ENCODE peak calls at places on chromosome 13, in seven cellular contexts. N, C, S, A, L, I and M are unnamed samples.
A peak's percentile ranks its signal among the peaks of the same experiment; 100 is the strongest.

GRCh38 chr13:37414667-37415066 is 183.9 kb downstream of the POSTN start:
- DNase-seq in S (no peak), A (no peak), L (no peak), N (no peak), I (no peak), C (no peak), M (no peak)

GRCh38 chr13:110893571-110893970 is 21.3 kb downstream of the ANKRD10 start:
- DNase-seq in L (no peak), S (no peak), A (no peak), C (no peak), I (no peak), N (no peak), M (no peak)

GRCh38 chr13:29733069-29733700 is 117.2 kb downstream of the UBL3 start:
- DNase-seq in I (no peak), A (no peak), S (no peak), N (no peak), C (no peak), L (no peak), M (no peak)

GRCh38 chr13:82772802-82773201 is 1109.5 kb downstream of the SLITRK1 start:
- DNase-seq in L (no peak), I (no peak), C (no peak), N (no peak), S (no peak), A (no peak), M (no peak)

GRCh38 chr13:79581870-79582315 is 100.9 kb downstream of the NDFIP2 start:
- DNase-seq in L (no peak), A (no peak), N (no peak), C (no peak), I (no peak), S (no peak), M (no peak)

GRCh38 chr13:35514166-35514565 is 37.7 kb upstream of the MAB21L1 start:
- DNase-seq in C (no peak), L (no peak), N (no peak), I (no peak), A (no peak), S (no peak), M (no peak)

GRCh38 chr13:72463561-72463960 is 263.9 kb downstream of the MZT1 start:
- DNase-seq in S (no peak), I (no peak), A (no peak), L (no peak), N (no peak), C (no peak), M (no peak)

GRCh38 chr13:33145667-33146066 is 129.4 kb downstream of the KL start:
- DNase-seq in I (no peak), S (no peak), A (no peak), L (no peak), C (no peak), N (no peak), M (no peak)

GRCh38 chr13:38607136-38607535 is 79.7 kb upstream of the FREM2 start:
- DNase-seq in I (no peak), L (no peak), C (no peak), N (no peak), S (no peak), A (no peak), M (no peak)

GRCh38 chr13:49371943-49372636 is 71.8 kb downstream of the CAB39L start:
- DNase-seq in N (no peak), L (no peak), I (no peak), A (no peak), C (no peak), S (no peak), M (peak; percentile 74)

GRCh38 chr13:86741762-86742285 is 929.3 kb upstream of the SLITRK5 start:
- DNase-seq in S (no peak), L (no peak), A (no peak), C (no peak), I (no peak), N (no peak), M (no peak)

GRCh38 chr13:77510156-77510555 is 25.4 kb upstream of the SCEL start:
- DNase-seq in C (no peak), N (no peak), A (no peak), I (no peak), S (no peak), L (no peak), M (no peak)

DNA sequence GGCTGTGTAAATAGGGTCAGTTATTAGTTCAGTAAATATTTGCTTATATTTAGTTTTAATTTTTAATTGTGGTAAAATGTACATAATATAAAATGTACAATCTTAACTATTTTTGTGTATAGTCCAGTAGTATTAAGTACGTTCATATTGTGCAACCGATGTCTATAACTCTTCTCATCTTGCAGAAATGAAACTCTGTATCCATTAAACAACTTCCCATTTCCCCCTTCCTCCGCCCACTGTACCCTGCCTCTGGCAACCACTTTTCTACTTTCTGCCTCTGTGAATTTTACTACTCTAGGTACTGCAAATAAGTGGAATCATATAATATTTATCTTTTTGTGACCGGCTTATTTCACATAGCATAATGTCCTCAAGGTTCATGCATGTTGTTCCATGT is 24.4 kb downstream of the UBAC2 start:
- DNase-seq in I (no peak), S (no peak), L (no peak), N (no peak), A (no peak), C (no peak), M (no peak)
- H3K4me1 ChIP-seq in I (no peaks in the 10 kb centered on the region), S (peaks cover 31% of the 10 kb centered on the region), L (peaks cover 94% of the 10 kb centered on the region), N (peaks cover 66% of the 10 kb centered on the region), A (peaks cover 93% of the 10 kb centered on the region), C (peaks cover 27% of the 10 kb centered on the region), M (peaks cover 58% of the 10 kb centered on the region)

DNA sequence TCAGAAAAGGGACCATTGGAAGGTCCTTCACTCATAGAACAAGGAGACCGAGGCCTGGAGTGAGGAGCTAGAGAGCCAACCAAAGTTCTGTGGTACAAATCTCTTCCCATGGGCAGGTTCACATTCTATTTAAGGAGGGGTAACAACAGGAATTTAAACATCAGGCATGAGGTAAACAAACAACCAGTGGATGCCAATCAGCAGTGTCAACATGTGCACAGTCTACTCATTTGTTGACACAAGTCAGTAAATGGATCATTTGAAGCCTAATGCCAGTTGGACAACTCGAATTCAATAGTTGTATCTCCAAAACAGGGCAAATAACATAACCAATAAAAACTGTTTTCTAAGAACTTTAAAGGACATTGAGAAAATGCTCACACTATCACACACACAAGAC is 6.3 kb upstream of the DOCK9 start:
- DNase-seq in A (no peak), I (no peak), S (no peak), N (no peak), L (no peak), C (no peak), M (no peak)
- H3K27ac ChIP-seq in A (no peak overlapping the region), I (no peak overlapping the region), S (no peak overlapping the region), N (no peak overlapping the region), L (no peak overlapping the region), C (no peak overlapping the region), M (no peak overlapping the region)

DNA sequence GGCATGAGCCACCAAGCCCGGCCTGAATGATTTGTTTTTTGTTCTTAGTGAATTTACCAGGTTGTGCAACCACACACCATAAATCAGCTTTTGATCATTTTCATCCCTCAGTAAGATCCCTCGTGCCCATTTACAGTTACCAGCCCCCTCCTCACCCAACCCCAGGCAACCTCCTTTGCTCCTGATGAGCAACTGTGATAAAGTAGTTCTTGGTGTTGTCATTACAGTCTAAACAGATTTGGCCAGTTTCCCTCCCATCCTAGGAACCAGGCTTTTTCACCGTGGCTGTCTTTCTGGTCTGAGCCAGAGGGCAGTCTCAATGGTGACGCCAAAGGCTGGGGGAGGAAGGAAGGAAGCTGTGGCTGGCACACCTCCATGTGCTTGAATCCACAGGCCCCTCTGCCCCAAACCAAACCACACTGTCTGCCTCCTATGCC is 61.2 kb upstream of the WDFY2 start:
- DNase-seq in C (peak; percentile 76), S (no peak), N (no peak), I (no peak), L (peak; percentile 19), A (peak; percentile 6), M (peak; percentile 69)
- H3K4me1 ChIP-seq in C (peaks cover 14% of the 10 kb centered on the region), S (no peaks in the 10 kb centered on the region), N (peaks cover 6% of the 10 kb centered on the region), I (no peaks in the 10 kb centered on the region), L (peaks cover 13% of the 10 kb centered on the region), A (peaks cover 14% of the 10 kb centered on the region), M (peaks cover 9% of the 10 kb centered on the region)

GRCh38 chr13:27393101-27393500 is 31.3 kb upstream of the GTF3A start:
- DNase-seq in I (no peak), L (no peak), C (no peak), N (no peak), S (no peak), A (no peak), M (no peak)
- H3K27ac ChIP-seq in I (no peak overlapping the region), L (no peak overlapping the region), C (no peak overlapping the region), N (no peak overlapping the region), S (no peak overlapping the region), A (no peak overlapping the region), M (no peak overlapping the region)

GRCh38 chr13:91962946-91963345 is 564.5 kb downstream of the GPC5 start:
- DNase-seq in C (no peak), I (no peak), L (no peak), S (no peak), N (no peak), A (no peak), M (no peak)
- H3K4me1 ChIP-seq in C (no peaks in the 10 kb centered on the region), I (no peaks in the 10 kb centered on the region), L (no peaks in the 10 kb centered on the region), S (no peaks in the 10 kb centered on the region), N (no peaks in the 10 kb centered on the region), A (no peaks in the 10 kb centered on the region), M (no peaks in the 10 kb centered on the region)

GRCh38 chr13:23980160-23980551 is 82.9 kb upstream of the C1QTNF9B start:
- DNase-seq in I (peak; percentile 86), C (peak; percentile 65), S (peak; percentile 83), L (peak; percentile 90), N (peak; percentile 8), A (peak; percentile 85), M (peak; percentile 79)
- H3K27ac ChIP-seq in I (peak overlapping the region; percentile 55), C (no peak overlapping the region), S (peak overlapping the region; percentile 29), L (no peak overlapping the region), N (peak overlapping the region; percentile 58), A (peak overlapping the region; percentile 51), M (no peak overlapping the region)

DNA sequence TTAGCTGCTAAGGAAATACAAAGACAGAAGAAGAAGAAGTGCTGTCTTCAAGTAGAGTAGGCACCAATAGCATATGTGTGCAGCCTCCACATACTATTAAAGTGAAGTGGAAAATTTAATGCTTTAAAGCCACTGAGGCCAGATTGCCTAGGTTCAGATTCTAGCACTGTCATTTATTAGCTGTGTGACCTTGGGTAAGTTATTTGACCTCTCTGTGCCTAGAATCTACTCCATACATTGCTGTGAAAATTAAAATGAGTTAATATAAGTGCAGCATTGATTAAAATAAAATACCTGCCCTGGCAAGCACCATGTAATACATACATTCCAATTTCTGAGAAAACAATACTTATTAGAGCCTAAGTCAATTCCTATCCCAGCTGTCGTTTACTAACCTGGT is 110.5 kb downstream of the FRY start:
- DNase-seq in L (no peak), S (no peak), A (no peak), N (no peak), C (no peak), I (no peak), M (no peak)
- H3K4me1 ChIP-seq in L (no peaks in the 10 kb centered on the region), S (no peaks in the 10 kb centered on the region), A (no peaks in the 10 kb centered on the region), N (no peaks in the 10 kb centered on the region), C (no peaks in the 10 kb centered on the region), I (no peaks in the 10 kb centered on the region), M (no peaks in the 10 kb centered on the region)

GRCh38 chr13:50685491-50685890 is 158.0 kb downstream of the DLEU7 start:
- DNase-seq in C (peak; percentile 43), N (no peak), S (peak; percentile 86), A (no peak), L (no peak), I (peak; percentile 79), M (no peak)
- H3K27ac ChIP-seq in C (no peak overlapping the region), N (peak overlapping the region; percentile 31), S (peak overlapping the region; percentile 34), A (no peak overlapping the region), L (no peak overlapping the region), I (no peak overlapping the region), M (no peak overlapping the region)

GRCh38 chr13:40440990-40441820 is 225.2 kb downstream of the FOXO1 start:
- DNase-seq in S (peak; percentile 88), N (no peak), C (peak; percentile 90), L (no peak), I (peak; percentile 92), A (no peak), M (no peak)
- H3K4me1 ChIP-seq in S (peaks cover 7% of the 10 kb centered on the region), N (peaks cover 62% of the 10 kb centered on the region), C (peaks cover 34% of the 10 kb centered on the region), L (peaks cover 25% of the 10 kb centered on the region), I (no peaks in the 10 kb centered on the region), A (peaks cover 23% of the 10 kb centered on the region), M (peaks cover 21% of the 10 kb centered on the region)